ENCODE peak calls at places on chromosomes 16 and 17, in four cellular contexts. D, W, L and N are unnamed samples.

GRCh38 chr16:7615565-7615964 is 282.9 kb downstream of the RBFOX1 start:
- DNase-seq in D (no peak), W (no peak), L (peak), N (no peak)

GRCh38 chr16:79334127-79334526 is 266.4 kb downstream of the MAF start:
- DNase-seq in D (peak), W (no peak), L (peak), N (no peak)

GRCh38 chr16:10961231-10961630 is 16.9 kb downstream of the CLEC16A start:
- DNase-seq in D (no peak), W (no peak), L (no peak), N (no peak)

GRCh38 chr17:47742319-47743181 is 9.5 kb downstream of the TBX21 start:
- DNase-seq in D (peak), W (no peak), L (peak), N (no peak)

GRCh38 chr17:27256225-27257030 is 37.5 kb upstream of the WSB1 start:
- DNase-seq in D (peak), W (no peak), L (no peak), N (no peak)

GRCh38 chr17:29131814-29132682 is 48.1 kb downstream of the MYO18A start:
- DNase-seq in D (no peak), W (no peak), L (peak), N (no peak)

GRCh38 chr17:27800522-27800921 is at the start of gene NOS2:
- DNase-seq in D (peak), W (no peak), L (no peak), N (no peak)

GRCh38 chr17:12074346-12074745 is 53.7 kb downstream of the MAP2K4 start:
- DNase-seq in D (no peak), W (no peak), L (no peak), N (no peak)

GRCh38 chr16:49643429-49644142 is 212.3 kb downstream of the ZNF423 start:
- DNase-seq in D (no peak), W (no peak), L (no peak), N (no peak)

GRCh38 chr17:7355053-7355452 is at the start of gene TMEM95:
- DNase-seq in D (no peak), W (no peak), L (no peak), N (no peak)

GRCh38 chr17:48892940-48893645 is 506 bp downstream of the ATP5MC1 start:
- DNase-seq in D (no peak), W (no peak), L (no peak), N (no peak)

GRCh38 chr17:60165976-60166375 is 16.2 kb downstream of the CA4 start:
- DNase-seq in D (no peak), W (no peak), L (no peak), N (no peak)

GRCh38 chr17:58577696-58578095 is 63.3 kb upstream of the MTMR4 start:
- DNase-seq in D (peak), W (no peak), L (peak), N (peak)

GRCh38 chr17:40295471-40296457 is 8.1 kb downstream of the CDC6 start:
- DNase-seq in D (no peak), W (no peak), L (no peak), N (no peak)

GRCh38 chr17:21061971-21062526 is 19.2 kb upstream of the USP22 start:
- DNase-seq in D (no peak), W (peak), L (no peak), N (no peak)

GRCh38 chr17:36722121-36722902 is 120.9 kb downstream of the MRM1 start:
- DNase-seq in D (no peak), W (no peak), L (peak), N (no peak)

GRCh38 chr16:4726616-4727015 is 7.5 kb downstream of the ANKS3 start:
- DNase-seq in D (no peak), W (no peak), L (no peak), N (no peak)

GRCh38 chr16:5033256-5034166 is at the start of gene NAGPA:
- DNase-seq in D (peak), W (no peak), L (peak), N (peak)

GRCh38 chr16:3158014-3158497 is 23.2 kb downstream of the ZNF213 start:
- DNase-seq in D (no peak), W (no peak), L (no peak), N (no peak)

GRCh38 chr17:64780096-64781012 is 118.2 kb upstream of the SMURF2 start:
- DNase-seq in D (no peak), W (no peak), L (no peak), N (peak)

GRCh38 chr17:65532491-65532890 is 29.0 kb downstream of the AXIN2 start:
- DNase-seq in D (no peak), W (no peak), L (no peak), N (no peak)

GRCh38 chr16:59783191-59783590 is 1049.1 kb upstream of the GOT2 start:
- DNase-seq in D (no peak), W (no peak), L (no peak), N (no peak)

GRCh38 chr16:3819741-3820724 is 60.5 kb downstream of the CREBBP start:
- DNase-seq in D (no peak), W (no peak), L (peak), N (peak)

GRCh38 chr17:39951924-39952664 is 10.7 kb upstream of the GSDMA start:
- DNase-seq in D (no peak), W (no peak), L (no peak), N (no peak)

GRCh38 chr17:9220466-9221230 is 199.3 kb downstream of the NTN1 start:
- DNase-seq in D (no peak), W (no peak), L (no peak), N (no peak)

GRCh38 chr16:50152807-50153647 is at the start of gene TENT4B:
- DNase-seq in D (peak), W (peak), L (peak), N (peak)

GRCh38 chr16:3256876-3257465 is 538 bp upstream of the MEFV start:
- DNase-seq in D (no peak), W (no peak), L (no peak), N (no peak)

GRCh38 chr17:77320046-77320445 is 179.3 kb downstream of the SEC14L1 start:
- DNase-seq in D (no peak), W (no peak), L (peak), N (no peak)

GRCh38 chr16:74064120-74064735 is 232.4 kb upstream of the PSMD7 start:
- DNase-seq in D (no peak), W (no peak), L (no peak), N (no peak)

GRCh38 chr16:24174504-24174903 is 81.6 kb upstream of the CACNG3 start:
- DNase-seq in D (no peak), W (no peak), L (no peak), N (no peak)

GRCh38 chr16:4805231-4805630 is 2.8 kb upstream of the ROGDI start:
- DNase-seq in D (no peak), W (no peak), L (no peak), N (no peak)

GRCh38 chr17:81885869-81886548 is 5.4 kb downstream of the ALYREF start:
- DNase-seq in D (no peak), W (no peak), L (no peak), N (no peak)

GRCh38 chr17:77310336-77310735 is 169.6 kb downstream of the SEC14L1 start:
- DNase-seq in D (no peak), W (no peak), L (no peak), N (no peak)

GRCh38 chr17:81960130-81960958 is 643 bp downstream of the NOTUM start:
- DNase-seq in D (no peak), W (no peak), L (peak), N (no peak)

GRCh38 chr17:4944163-4944553 is 4.1 kb downstream of the RNF167 start:
- DNase-seq in D (no peak), W (no peak), L (no peak), N (no peak)

GRCh38 chr17:2949469-2950044 is 113.8 kb downstream of the OR1D5 start:
- DNase-seq in D (no peak), W (no peak), L (no peak), N (peak)

GRCh38 chr17:35879748-35880654 is at the start of gene CCL5:
- DNase-seq in D (no peak), W (peak), L (peak), N (no peak)

GRCh38 chr16:21179983-21180365 is 21.5 kb downstream of the LDAF1 start:
- DNase-seq in D (no peak), W (no peak), L (no peak), N (no peak)

GRCh38 chr16:21186326-21186691 is 25.1 kb downstream of the ZP2 start:
- DNase-seq in D (peak), W (no peak), L (no peak), N (no peak)

GRCh38 chr16:21183995-21184394 is 25.5 kb downstream of the LDAF1 start:
- DNase-seq in D (no peak), W (no peak), L (no peak), N (no peak)

GRCh38 chr16:21185659-21186325 is 25.6 kb downstream of the ZP2 start:
- DNase-seq in D (no peak), W (no peak), L (no peak), N (no peak)

GRCh38 chr16:21184834-21185233 is 26.4 kb downstream of the LDAF1 start:
- DNase-seq in D (no peak), W (no peak), L (no peak), N (no peak)
- TF ChIP-seq ZNF274 in D (no peak), W (no peak), L (no peak), N (no peak)

DNA sequence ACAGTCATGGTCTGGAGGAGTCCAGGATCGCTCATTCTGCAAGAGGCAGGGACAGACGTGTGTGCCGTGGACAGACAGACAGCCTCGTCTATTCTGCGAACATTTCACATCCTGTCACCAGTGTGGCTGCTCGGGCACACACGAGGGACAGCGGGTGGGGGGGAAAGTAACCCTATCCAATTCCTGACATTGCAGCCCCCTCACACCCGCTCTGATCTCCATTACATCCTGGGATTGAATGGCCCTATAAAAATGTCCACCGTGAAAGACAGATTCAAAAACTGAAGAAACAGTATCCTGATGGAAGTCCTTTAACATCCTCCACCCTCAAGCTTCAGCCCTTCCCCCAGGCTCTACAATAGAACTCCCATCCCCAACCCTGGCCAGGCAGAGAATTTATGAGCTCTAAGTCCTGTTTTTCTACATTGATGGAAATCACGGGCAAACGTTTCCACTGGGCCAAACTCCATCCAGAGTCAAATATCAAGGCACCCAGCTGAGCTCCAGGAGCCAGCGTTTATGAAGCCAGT is 39.4 kb downstream of the HS3ST3A1 start:
- DNase-seq in D (no peak), W (no peak), L (peak), N (no peak)
- TF ChIP-seq POLR2AphosphoS5 in D (no peak), W (no peak), L (no peak), N (no peak)

GRCh38 chr17:78357687-78358537 is 2.0 kb downstream of the SOCS3 start:
- DNase-seq in D (no peak), W (no peak), L (no peak), N (no peak)
- TF ChIP-seq ZBTB33 in D (no peak), W (no peak), L (no peak), N (no peak)

GRCh38 chr16:85970712-85971220 is 71.8 kb downstream of the IRF8 start:
- DNase-seq in D (no peak), W (no peak), L (no peak), N (no peak)

GRCh38 chr16:85974428-85975375 is 75.7 kb downstream of the IRF8 start:
- DNase-seq in D (peak), W (no peak), L (no peak), N (no peak)

GRCh38 chr16:85969591-85969990 is 70.6 kb downstream of the IRF8 start:
- DNase-seq in D (no peak), W (no peak), L (no peak), N (no peak)

GRCh38 chr16:85970016-85970711 is 71.2 kb downstream of the IRF8 start:
- DNase-seq in D (no peak), W (no peak), L (no peak), N (no peak)

DNA sequence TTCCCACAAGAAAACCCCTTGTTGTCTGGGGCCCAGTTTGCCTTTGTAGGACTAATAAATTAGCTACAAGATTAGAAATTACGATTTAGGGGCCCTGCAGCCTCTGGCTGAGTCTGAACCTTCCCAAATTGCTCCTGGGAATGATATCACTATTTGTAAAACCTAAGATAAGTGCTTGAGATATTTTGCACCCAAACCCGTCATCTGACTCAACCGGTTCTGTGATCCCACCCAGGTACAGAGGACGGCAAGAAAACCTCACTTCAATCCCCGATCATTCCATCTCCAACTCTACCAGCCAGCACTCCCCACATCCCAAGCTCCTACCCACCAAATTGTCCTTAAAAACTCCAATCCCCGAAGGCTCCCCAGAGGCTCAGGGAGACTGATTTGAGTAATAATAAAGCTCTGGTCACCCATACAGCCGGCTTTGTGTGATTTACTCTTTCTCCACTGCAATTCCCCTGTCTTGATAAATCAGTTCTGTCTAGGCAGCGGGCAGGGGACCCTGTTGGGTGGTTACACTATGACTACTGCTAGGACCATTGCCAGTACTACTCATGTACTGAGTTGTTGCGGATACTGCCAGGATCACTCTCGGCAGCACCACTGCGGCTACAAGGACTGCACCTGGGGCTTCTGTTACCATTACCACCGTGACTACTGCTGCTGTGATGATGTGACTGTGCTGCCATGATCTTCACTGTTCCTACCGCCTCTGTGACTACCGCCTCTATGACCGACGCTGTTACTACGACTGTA is 73.1 kb downstream of the IRF8 start:
- DNase-seq in D (no peak), W (no peak), L (no peak), N (no peak)
- TF ChIP-seq ZNF274 in D (no peak), W (no peak), L (no peak), N (no peak)

GRCh38 chr16:84226026-84226425 is 13.8 kb downstream of the KCNG4 start:
- DNase-seq in D (no peak), W (no peak), L (no peak), N (no peak)
- TF ChIP-seq POLR2AphosphoS5 in D (no peak), W (no peak), L (no peak), N (no peak)